ENCODE peak calls at places on chromosomes 3 and 15, in seven cellular contexts. J is HCT116, F is A549, R is putamen, B is IMR-90, D is EL, T is BJ. X is an unnamed sample.

GRCh38 chr3:56620371-56620770 is 62.7 kb downstream of the TASOR start:
- DNase-seq in J (no peak), F (no peak), R (no peak), B (peak), D (no peak), T (no peak), X (no peak)

GRCh38 chr3:66851894-66852613 is 146.1 kb upstream of the KBTBD8 start:
- DNase-seq in J (no peak), F (no peak), R (no peak), B (no peak), D (no peak), T (no peak), X (no peak)

GRCh38 chr15:57923750-57924149 is 141.8 kb downstream of the ALDH1A2 start:
- DNase-seq in J (no peak), F (no peak), R (no peak), B (no peak), D (peak), T (no peak), X (no peak)

GRCh38 chr15:52093539-52094502 is 18.8 kb downstream of the BCL2L10 start:
- DNase-seq in J (no peak), F (peak), R (no peak), B (peak), D (peak), T (peak), X (no peak)

GRCh38 chr3:113312416-113312815 is 101.1 kb downstream of the BOC start:
- DNase-seq in J (no peak), F (no peak), R (no peak), B (no peak), D (no peak), T (no peak), X (no peak)

GRCh38 chr3:180911876-180912303 is 580 bp upstream of the FXR1 start:
- DNase-seq in J (no peak), F (no peak), R (no peak), B (no peak), D (no peak), T (no peak), X (no peak)

GRCh38 chr15:45429974-45430792 is 51.8 kb upstream of the GATM start:
- DNase-seq in J (no peak), F (peak), R (no peak), B (peak), D (peak), T (no peak), X (peak)

GRCh38 chr3:29643034-29643425 is 362.2 kb downstream of the RBMS3 start:
- DNase-seq in J (no peak), F (no peak), R (no peak), B (no peak), D (no peak), T (no peak), X (no peak)

GRCh38 chr15:63514533-63514943 is 10.1 kb downstream of the USP3 start:
- DNase-seq in J (no peak), F (peak), R (no peak), B (peak), D (peak), T (no peak), X (no peak)

GRCh38 chr3:57756022-57756527 is at the start of gene SLMAP:
- DNase-seq in J (peak), F (peak), R (peak), B (peak), D (peak), T (peak), X (peak)

GRCh38 chr3:76673171-76673570 is 366.7 kb upstream of the ROBO2 start:
- DNase-seq in J (no peak), F (no peak), R (no peak), B (no peak), D (no peak), T (no peak), X (no peak)

GRCh38 chr3:122577409-122578028 is at the start of gene PARP15:
- DNase-seq in J (no peak), F (no peak), R (no peak), B (no peak), D (no peak), T (no peak), X (no peak)

GRCh38 chr15:27086146-27086545 is 115.2 kb downstream of the GABRG3 start:
- DNase-seq in J (no peak), F (no peak), R (no peak), B (no peak), D (no peak), T (no peak), X (no peak)

GRCh38 chr3:55906896-55907295 is 419.8 kb upstream of the WNT5A start:
- DNase-seq in J (no peak), F (no peak), R (no peak), B (peak), D (no peak), T (no peak), X (no peak)

GRCh38 chr3:4821975-4822374 is 157.3 kb upstream of the BHLHE40 start:
- DNase-seq in J (no peak), F (no peak), R (no peak), B (no peak), D (no peak), T (no peak), X (no peak)

GRCh38 chr3:183491109-183491922 is 62.9 kb upstream of the MCF2L2 start:
- DNase-seq in J (no peak), F (no peak), R (no peak), B (no peak), D (no peak), T (no peak), X (no peak)

GRCh38 chr15:78034495-78035191 is 42.9 kb downstream of the TBC1D2B start:
- DNase-seq in J (no peak), F (no peak), R (peak), B (peak), D (no peak), T (no peak), X (no peak)

GRCh38 chr15:27514526-27514925 is 543.5 kb downstream of the GABRG3 start:
- DNase-seq in J (no peak), F (no peak), R (no peak), B (no peak), D (no peak), T (no peak), X (no peak)

GRCh38 chr15:48963524-48964113 is at the start of gene SHC4:
- DNase-seq in J (no peak), F (peak), R (peak), B (peak), D (peak), T (no peak), X (peak)

X was measured in HuH-7.